ENCODE peak calls at places on chromosome 19, in ten cellular contexts. One of them, this sample, is unnamed.

GRCh38 chr19:6519289-6519688 is 11.5 kb upstream of the TNFSF9 start:
- DNase-seq in colonic mucosa: no peak
- DNase-seq in GM23338: no peak
- DNase-seq in SK-N-SH: no peak
- DNase-seq in astrocyte of the spinal cord: peak
- DNase-seq in ascending aorta: no peak
- DNase-seq in Panc1: peak
- DNase-seq in H1: no peak
- DNase-seq in right lobe of liver: no peak
- DNase-seq in esophagus muscularis mucosa: no peak
- DNase-seq in this sample: no peak

GRCh38 chr19:35208121-35208520 is 20.4 kb downstream of the FAM187B start:
- DNase-seq in colonic mucosa: peak
- DNase-seq in GM23338: no peak
- DNase-seq in SK-N-SH: no peak
- DNase-seq in astrocyte of the spinal cord: no peak
- DNase-seq in ascending aorta: no peak
- DNase-seq in Panc1: no peak
- DNase-seq in H1: no peak
- DNase-seq in right lobe of liver: peak
- DNase-seq in esophagus muscularis mucosa: no peak
- DNase-seq in this sample: no peak

GRCh38 chr19:45938733-45939319 is 24.2 kb upstream of the NANOS2 start:
- DNase-seq in colonic mucosa: no peak
- DNase-seq in GM23338: no peak
- DNase-seq in SK-N-SH: no peak
- DNase-seq in astrocyte of the spinal cord: no peak
- DNase-seq in ascending aorta: no peak
- DNase-seq in Panc1: no peak
- DNase-seq in H1: no peak
- DNase-seq in right lobe of liver: no peak
- DNase-seq in esophagus muscularis mucosa: no peak
- DNase-seq in this sample: no peak

GRCh38 chr19:5149930-5150329 is 181.0 kb downstream of the KDM4B start:
- DNase-seq in colonic mucosa: no peak
- DNase-seq in GM23338: no peak
- DNase-seq in SK-N-SH: no peak
- DNase-seq in astrocyte of the spinal cord: no peak
- DNase-seq in ascending aorta: no peak
- DNase-seq in Panc1: no peak
- DNase-seq in H1: no peak
- DNase-seq in right lobe of liver: no peak
- DNase-seq in esophagus muscularis mucosa: no peak
- DNase-seq in this sample: no peak

GRCh38 chr19:46784262-46785053 is 3.9 kb downstream of the SLC1A5 start:
- DNase-seq in colonic mucosa: peak
- DNase-seq in GM23338: peak
- DNase-seq in SK-N-SH: peak
- DNase-seq in astrocyte of the spinal cord: peak
- DNase-seq in ascending aorta: peak
- DNase-seq in Panc1: no peak
- DNase-seq in H1: no peak
- DNase-seq in right lobe of liver: peak
- DNase-seq in esophagus muscularis mucosa: peak
- DNase-seq in this sample: peak

GRCh38 chr19:53183146-53183545 is 10.0 kb downstream of the ZNF665 start:
- DNase-seq in colonic mucosa: no peak
- DNase-seq in GM23338: no peak
- DNase-seq in SK-N-SH: no peak
- DNase-seq in astrocyte of the spinal cord: peak
- DNase-seq in ascending aorta: no peak
- DNase-seq in Panc1: no peak
- DNase-seq in H1: no peak
- DNase-seq in right lobe of liver: no peak
- DNase-seq in esophagus muscularis mucosa: no peak
- DNase-seq in this sample: no peak

GRCh38 chr19:58123354-58123753 is 25.3 kb upstream of the ZSCAN18 start:
- DNase-seq in colonic mucosa: no peak
- DNase-seq in GM23338: peak
- DNase-seq in SK-N-SH: no peak
- DNase-seq in astrocyte of the spinal cord: no peak
- DNase-seq in ascending aorta: no peak
- DNase-seq in Panc1: no peak
- DNase-seq in H1: no peak
- DNase-seq in right lobe of liver: no peak
- DNase-seq in esophagus muscularis mucosa: no peak
- DNase-seq in this sample: no peak

GRCh38 chr19:9309974-9310446 is 372 bp upstream of the ZNF699 start:
- DNase-seq in colonic mucosa: peak
- DNase-seq in GM23338: peak
- DNase-seq in SK-N-SH: peak
- DNase-seq in astrocyte of the spinal cord: no peak
- DNase-seq in ascending aorta: peak
- DNase-seq in Panc1: peak
- DNase-seq in H1: peak
- DNase-seq in right lobe of liver: peak
- DNase-seq in esophagus muscularis mucosa: peak
- DNase-seq in this sample: peak

GRCh38 chr19:10533656-10534386 is 9.9 kb upstream of the ATG4D start:
- DNase-seq in colonic mucosa: no peak
- DNase-seq in GM23338: no peak
- DNase-seq in SK-N-SH: no peak
- DNase-seq in astrocyte of the spinal cord: peak
- DNase-seq in ascending aorta: no peak
- DNase-seq in Panc1: no peak
- DNase-seq in H1: no peak
- DNase-seq in right lobe of liver: no peak
- DNase-seq in esophagus muscularis mucosa: no peak
- DNase-seq in this sample: no peak

GRCh38 chr19:32866061-32866460 is 3.5 kb downstream of the SLC7A9 start:
- DNase-seq in colonic mucosa: no peak
- DNase-seq in GM23338: no peak
- DNase-seq in SK-N-SH: no peak
- DNase-seq in astrocyte of the spinal cord: no peak
- DNase-seq in ascending aorta: no peak
- DNase-seq in Panc1: no peak
- DNase-seq in H1: no peak
- DNase-seq in right lobe of liver: no peak
- DNase-seq in esophagus muscularis mucosa: no peak
- DNase-seq in this sample: no peak

GRCh38 chr19:35034588-35035382 is 4.5 kb downstream of the SCN1B start:
- DNase-seq in colonic mucosa: no peak
- DNase-seq in GM23338: no peak
- DNase-seq in SK-N-SH: no peak
- DNase-seq in astrocyte of the spinal cord: no peak
- DNase-seq in ascending aorta: no peak
- DNase-seq in Panc1: no peak
- DNase-seq in H1: no peak
- DNase-seq in right lobe of liver: no peak
- DNase-seq in esophagus muscularis mucosa: no peak
- DNase-seq in this sample: no peak

GRCh38 chr19:1503089-1503924 is 9.5 kb downstream of the ADAMTSL5 start:
- DNase-seq in colonic mucosa: peak
- DNase-seq in GM23338: peak
- DNase-seq in SK-N-SH: peak
- DNase-seq in astrocyte of the spinal cord: no peak
- DNase-seq in ascending aorta: no peak
- DNase-seq in Panc1: no peak
- DNase-seq in H1: no peak
- DNase-seq in right lobe of liver: no peak
- DNase-seq in esophagus muscularis mucosa: no peak
- DNase-seq in this sample: no peak

GRCh38 chr19:5303208-5303607 is 37.4 kb downstream of the PTPRS start:
- DNase-seq in colonic mucosa: no peak
- DNase-seq in GM23338: no peak
- DNase-seq in SK-N-SH: no peak
- DNase-seq in astrocyte of the spinal cord: no peak
- DNase-seq in ascending aorta: no peak
- DNase-seq in Panc1: no peak
- DNase-seq in H1: no peak
- DNase-seq in right lobe of liver: no peak
- DNase-seq in esophagus muscularis mucosa: no peak
- DNase-seq in this sample: no peak

GRCh38 chr19:33905937-33906577 is 109.4 kb downstream of the KCTD15 start:
- DNase-seq in colonic mucosa: peak
- DNase-seq in GM23338: peak
- DNase-seq in SK-N-SH: peak
- DNase-seq in astrocyte of the spinal cord: no peak
- DNase-seq in ascending aorta: no peak
- DNase-seq in Panc1: no peak
- DNase-seq in H1: no peak
- DNase-seq in right lobe of liver: peak
- DNase-seq in esophagus muscularis mucosa: no peak
- DNase-seq in this sample: peak

GRCh38 chr19:10214784-10215183 is 16.3 kb downstream of the S1PR2 start:
- DNase-seq in colonic mucosa: no peak
- DNase-seq in GM23338: no peak
- DNase-seq in SK-N-SH: no peak
- DNase-seq in astrocyte of the spinal cord: peak
- DNase-seq in ascending aorta: no peak
- DNase-seq in Panc1: no peak
- DNase-seq in H1: no peak
- DNase-seq in right lobe of liver: no peak
- DNase-seq in esophagus muscularis mucosa: no peak
- DNase-seq in this sample: no peak

GRCh38 chr19:31483226-31483857 is 134.1 kb upstream of the TSHZ3 start:
- DNase-seq in colonic mucosa: no peak
- DNase-seq in GM23338: no peak
- DNase-seq in SK-N-SH: no peak
- DNase-seq in astrocyte of the spinal cord: no peak
- DNase-seq in ascending aorta: no peak
- DNase-seq in Panc1: no peak
- DNase-seq in H1: no peak
- DNase-seq in right lobe of liver: no peak
- DNase-seq in esophagus muscularis mucosa: peak
- DNase-seq in this sample: no peak

GRCh38 chr19:16400911-16401675 is 70.7 kb downstream of the EPS15L1 start:
- DNase-seq in colonic mucosa: no peak
- DNase-seq in GM23338: no peak
- DNase-seq in SK-N-SH: no peak
- DNase-seq in astrocyte of the spinal cord: peak
- DNase-seq in ascending aorta: no peak
- DNase-seq in Panc1: no peak
- DNase-seq in H1: no peak
- DNase-seq in right lobe of liver: no peak
- DNase-seq in esophagus muscularis mucosa: no peak
- DNase-seq in this sample: no peak

GRCh38 chr19:30206187-30206586 is 166.0 kb upstream of the ZNF536 start:
- DNase-seq in colonic mucosa: no peak
- DNase-seq in GM23338: no peak
- DNase-seq in SK-N-SH: no peak
- DNase-seq in astrocyte of the spinal cord: no peak
- DNase-seq in ascending aorta: no peak
- DNase-seq in Panc1: no peak
- DNase-seq in H1: no peak
- DNase-seq in right lobe of liver: no peak
- DNase-seq in esophagus muscularis mucosa: peak
- DNase-seq in this sample: peak

GRCh38 chr19:18220632-18221275 is 5.5 kb downstream of the PDE4C start:
- DNase-seq in colonic mucosa: no peak
- DNase-seq in GM23338: peak
- DNase-seq in SK-N-SH: no peak
- DNase-seq in astrocyte of the spinal cord: no peak
- DNase-seq in ascending aorta: no peak
- DNase-seq in Panc1: no peak
- DNase-seq in H1: no peak
- DNase-seq in right lobe of liver: no peak
- DNase-seq in esophagus muscularis mucosa: no peak
- DNase-seq in this sample: no peak
- H3K4me3 ChIP-seq in colonic mucosa: no peak
- H3K4me3 ChIP-seq in GM23338: peak
- H3K4me3 ChIP-seq in SK-N-SH: no peak
- H3K4me3 ChIP-seq in astrocyte of the spinal cord: no peak
- H3K4me3 ChIP-seq in ascending aorta: no peak
- H3K4me3 ChIP-seq in Panc1: no peak
- H3K4me3 ChIP-seq in H1: no peak
- H3K4me3 ChIP-seq in right lobe of liver: no peak
- H3K4me3 ChIP-seq in esophagus muscularis mucosa: no peak
- H3K4me3 ChIP-seq in this sample: no peak

GRCh38 chr19:55468054-55468393 is 3.5 kb upstream of the C19orf85 start:
- DNase-seq in colonic mucosa: no peak
- DNase-seq in GM23338: no peak
- DNase-seq in SK-N-SH: no peak
- DNase-seq in astrocyte of the spinal cord: no peak
- DNase-seq in ascending aorta: no peak
- DNase-seq in Panc1: no peak
- DNase-seq in H1: no peak
- DNase-seq in right lobe of liver: no peak
- DNase-seq in esophagus muscularis mucosa: no peak
- DNase-seq in this sample: no peak
- TF ChIP-seq CTCF in colonic mucosa: no peak
- TF ChIP-seq CTCF in GM23338: no peak
- TF ChIP-seq CTCF in SK-N-SH: no peak
- TF ChIP-seq CTCF in astrocyte of the spinal cord: no peak
- TF ChIP-seq CTCF in ascending aorta: no peak
- TF ChIP-seq CTCF in Panc1: no peak
- TF ChIP-seq CTCF in H1: no peak
- TF ChIP-seq CTCF in right lobe of liver: peak
- TF ChIP-seq CTCF in esophagus muscularis mucosa: no peak
- TF ChIP-seq CTCF in this sample: peak

GRCh38 chr19:40367577-40368434 is 19.3 kb downstream of the PLD3 start:
- DNase-seq in colonic mucosa: no peak
- DNase-seq in GM23338: no peak
- DNase-seq in SK-N-SH: peak
- DNase-seq in astrocyte of the spinal cord: no peak
- DNase-seq in ascending aorta: no peak
- DNase-seq in Panc1: no peak
- DNase-seq in H1: no peak
- DNase-seq in right lobe of liver: no peak
- DNase-seq in esophagus muscularis mucosa: no peak
- DNase-seq in this sample: no peak
- H3K4me3 ChIP-seq in colonic mucosa: no peak
- H3K4me3 ChIP-seq in GM23338: peak
- H3K4me3 ChIP-seq in SK-N-SH: no peak
- H3K4me3 ChIP-seq in astrocyte of the spinal cord: no peak
- H3K4me3 ChIP-seq in ascending aorta: no peak
- H3K4me3 ChIP-seq in Panc1: no peak
- H3K4me3 ChIP-seq in H1: no peak
- H3K4me3 ChIP-seq in right lobe of liver: no peak
- H3K4me3 ChIP-seq in esophagus muscularis mucosa: no peak
- H3K4me3 ChIP-seq in this sample: no peak

DNA sequence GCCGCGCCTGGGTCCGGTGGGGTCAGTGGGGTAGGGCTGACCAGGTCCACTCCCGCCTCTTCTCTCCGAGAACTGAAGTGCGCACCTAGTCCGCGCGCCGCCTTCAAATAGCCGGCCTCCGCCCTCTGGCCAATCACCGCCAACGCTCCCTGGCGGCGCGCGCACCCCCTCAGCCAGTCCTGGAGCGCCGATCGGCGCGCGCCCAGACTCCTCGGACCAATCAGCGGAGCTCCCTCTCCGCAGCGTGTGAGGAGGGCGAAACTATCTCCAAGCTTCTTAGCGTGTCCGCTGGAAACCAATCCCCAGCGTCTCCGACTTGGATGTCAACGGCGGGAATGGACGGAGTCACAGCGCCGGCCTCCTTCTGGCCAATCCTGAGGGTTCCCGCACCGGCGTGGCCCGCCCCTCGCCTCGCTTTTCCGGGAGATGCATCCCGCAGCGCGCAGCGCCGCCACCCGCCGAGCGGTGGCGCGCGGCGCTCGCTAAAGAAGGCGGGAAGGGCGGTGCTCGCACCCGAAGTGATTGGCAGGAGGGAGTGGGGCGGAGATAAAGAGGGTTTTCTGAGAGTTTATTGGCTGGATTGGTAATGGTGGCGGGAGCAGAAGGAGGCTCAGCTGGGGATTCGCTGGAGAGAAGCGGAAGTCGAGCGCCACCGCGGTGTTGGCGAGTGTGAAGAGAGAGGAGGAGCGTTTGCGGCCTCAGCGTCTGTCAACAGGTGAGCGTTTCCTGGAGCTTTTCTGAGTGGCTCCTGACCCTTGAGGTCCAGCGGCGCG is at the start of gene ASF1B:
- DNase-seq in colonic mucosa: peak
- DNase-seq in GM23338: peak
- DNase-seq in SK-N-SH: peak
- DNase-seq in astrocyte of the spinal cord: peak
- DNase-seq in ascending aorta: peak
- DNase-seq in Panc1: peak
- DNase-seq in H1: peak
- DNase-seq in right lobe of liver: peak
- DNase-seq in esophagus muscularis mucosa: peak
- DNase-seq in this sample: peak
- TF ChIP-seq CTCF in colonic mucosa: peak
- TF ChIP-seq CTCF in GM23338: peak
- TF ChIP-seq CTCF in SK-N-SH: peak
- TF ChIP-seq CTCF in astrocyte of the spinal cord: peak
- TF ChIP-seq CTCF in ascending aorta: peak
- TF ChIP-seq CTCF in Panc1: peak
- TF ChIP-seq CTCF in H1: peak
- TF ChIP-seq CTCF in right lobe of liver: peak
- TF ChIP-seq CTCF in esophagus muscularis mucosa: peak
- TF ChIP-seq CTCF in this sample: peak